ENCODE peak calls at places on chromosomes 6 and 20, in four cellular contexts. Y is adrenal gland, N is A549, L is fibroblast of pulmonary artery. V is an unnamed sample.

GRCh38 chr20:36216314-36217025 is 19.8 kb upstream of the AAR2 start:
- DNase-seq in L (no peak), Y (no peak), N (no peak), V (no peak)

GRCh38 chr20:37745553-37745952 is 51.7 kb downstream of the CTNNBL1 start:
- DNase-seq in Y (no peak), N (no peak), L (no peak), V (peak; percentile 77)

GRCh38 chr6:16352821-16353438 is 114.5 kb downstream of the GMPR start:
- DNase-seq in Y (no peak), N (no peak), L (no peak), V (no peak)

GRCh38 chr6:33828764-33829731 is 25.2 kb upstream of the MLN start:
- DNase-seq in L (peak; percentile 38), N (no peak), Y (no peak), V (no peak)

GRCh38 chr6:112571886-112572285 is 224.8 kb downstream of the RFPL4B start:
- DNase-seq in N (no peak), L (peak; percentile 22), Y (no peak), V (no peak)

GRCh38 chr6:119026822-119027221 is 51.6 kb downstream of the FAM184A start:
- DNase-seq in N (no peak), Y (no peak), L (no peak), V (no peak)

GRCh38 chr6:1190361-1190760 is 121.5 kb upstream of the FOXQ1 start:
- DNase-seq in Y (no peak), N (peak; percentile 29), L (peak; percentile 24), V (no peak)

GRCh38 chr20:40960101-40960500 is 68.5 kb upstream of the TOP1 start:
- DNase-seq in L (no peak), N (no peak), Y (no peak), V (no peak)

GRCh38 chr6:33160728-33161323 is 31.4 kb downstream of the COL11A2 start:
- DNase-seq in N (peak; percentile 45), Y (peak; percentile 13), L (peak; percentile 57), V (peak; percentile 33)

GRCh38 chr20:2804041-2804828 is 3.8 kb upstream of the CPXM1 start:
- DNase-seq in N (no peak), Y (no peak), L (no peak), V (no peak)

GRCh38 chr6:116564921-116565872 is 6.1 kb upstream of the RWDD1 start:
- DNase-seq in L (no peak), Y (peak; percentile 13), N (no peak), V (no peak)

GRCh38 chr20:61764471-61765020 is 301.1 kb downstream of the TAF4 start:
- DNase-seq in N (no peak), L (no peak), Y (no peak), V (no peak)

GRCh38 chr20:12970372-12970821 is 38.4 kb upstream of the SPTLC3 start:
- DNase-seq in L (peak; percentile 74), N (peak; percentile 63), Y (peak; percentile 25), V (peak; percentile 24)

GRCh38 chr6:33052627-33053026 is 20.8 kb downstream of the HLA-DPA1 start:
- DNase-seq in L (no peak), N (no peak), Y (no peak), V (no peak)

GRCh38 chr20:36549942-36550796 is 8.8 kb downstream of the MYL9 start:
- DNase-seq in L (no peak), Y (no peak), N (no peak), V (no peak)

GRCh38 chr20:33392016-33392415 is 9.3 kb downstream of the CDK5RAP1 start:
- DNase-seq in L (no peak), Y (no peak), N (no peak), V (no peak)

GRCh38 chr6:5517781-5518180 is 256.5 kb downstream of the FARS2 start:
- DNase-seq in L (no peak), N (no peak), Y (no peak), V (peak; percentile 44)

GRCh38 chr6:151056230-151056907 is 183.4 kb upstream of the AKAP12 start:
- DNase-seq in N (no peak), L (no peak), Y (no peak), V (no peak)

GRCh38 chr6:51129043-51129442 is 310.4 kb downstream of the TFAP2B start:
- DNase-seq in Y (no peak), L (no peak), N (no peak), V (no peak)

GRCh38 chr20:57633945-57634491 is 13.8 kb upstream of the ZBP1 start:
- DNase-seq in N (no peak), L (no peak), Y (no peak), V (peak; percentile 98)

GRCh38 chr6:122818866-122819265 is 29.8 kb downstream of the SMPDL3A start:
- DNase-seq in Y (no peak), N (no peak), L (no peak), V (no peak)

GRCh38 chr20:21052241-21052640 is 53.9 kb downstream of the LINC00237 start:
- DNase-seq in N (no peak), L (no peak), Y (no peak), V (no peak)

GRCh38 chr20:5183731-5184474 is 57.1 kb downstream of the CDS2 start:
- DNase-seq in L (no peak), Y (no peak), N (no peak), V (no peak)

GRCh38 chr6:111210074-111210729 is 122.9 kb downstream of the SLC16A10 start:
- DNase-seq in L (peak; percentile 75), Y (peak; percentile 10), N (peak; percentile 51), V (peak; percentile 66)

GRCh38 chr20:45857836-45858250 is 429 bp downstream of the ZSWIM3 start:
- DNase-seq in Y (no peak), N (no peak), L (no peak), V (peak; percentile 32)

GRCh38 chr6:90175627-90176538 is 120.8 kb downstream of the BACH2 start:
- DNase-seq in N (no peak), Y (no peak), L (no peak), V (no peak)

GRCh38 chr6:134389129-134389528 is 71.2 kb upstream of the SGK1 start:
- DNase-seq in N (no peak), Y (peak; percentile 29), L (no peak), V (no peak)

GRCh38 chr6:166007349-166008263 is 160.0 kb downstream of the TBXT start:
- DNase-seq in L (peak; percentile 82), N (peak; percentile 91), Y (peak; percentile 89), V (no peak)
- H3K4me3 ChIP-seq in L (no peak overlapping the region), N (peak overlapping the region; percentile 58), Y (no peak overlapping the region), V (no peak overlapping the region)

GRCh38 chr20:4014031-4014474 is 1.3 kb downstream of the RNF24 start:
- DNase-seq in Y (peak; percentile 76), L (peak; percentile 89), N (peak; percentile 87), V (peak; percentile 69)
- H3K4me3 ChIP-seq in Y (no peak overlapping the region), L (peak overlapping the region; percentile 93), N (peak overlapping the region; percentile 95), V (peak overlapping the region; percentile 77)

GRCh38 chr6:167702241-167702827 is 124.4 kb upstream of the AFDN start:
- DNase-seq in L (no peak), Y (no peak), N (no peak), V (no peak)
- H3K4me3 ChIP-seq in L (no peak overlapping the region), Y (no peak overlapping the region), N (no peak overlapping the region), V (no peak overlapping the region)

GRCh38 chr6:136249336-136249735 is 775 bp downstream of the MTFR2 start:
- DNase-seq in N (no peak), Y (no peak), L (no peak), V (no peak)
- H3K4me3 ChIP-seq in N (peak overlapping the region; percentile 91), Y (no peak overlapping the region), L (peak overlapping the region; percentile 93), V (peak overlapping the region; percentile 97)

GRCh38 chr6:43702522-43703440 is 15.2 kb upstream of the MRPS18A start:
- DNase-seq in Y (peak; percentile 96), L (peak; percentile 97), N (peak; percentile 92), V (no peak)
- H3K4me3 ChIP-seq in Y (no peak overlapping the region), L (no peak overlapping the region), N (no peak overlapping the region), V (no peak overlapping the region)

V was measured in Jurkat, Clone E6-1.